ENCODE peak calls at places on chromosomes 11 and 22, in nine cellular contexts. C is HEK293T, G is WTC11, I is endothelial cell, D is AG09309, A is hypothalamus, V is left colon, Q is activated T-cell treated with anti-CD3 and anti-CD28 coated beads for 1 hour, K is HT1080. Z is an unnamed sample.

GRCh38 chr22:39254789-39255298 is 10.1 kb upstream of the PDGFB start:
- DNase-seq in C (no peak), G (no peak), I (no peak), D (no peak), A (no peak), V (no peak), Q (no peak), K (peak), Z (peak)

GRCh38 chr22:17817511-17818065 is 43.3 kb upstream of the BID start:
- DNase-seq in C (no peak), G (no peak), I (no peak), D (no peak), A (no peak), V (no peak), Q (no peak), K (no peak), Z (no peak)

GRCh38 chr11:282630-283360 is 4.6 kb downstream of the NLRP6 start:
- DNase-seq in C (no peak), G (no peak), I (no peak), D (no peak), A (no peak), V (peak), Q (no peak), K (no peak), Z (no peak)

GRCh38 chr11:116895053-116895757 is 57.8 kb upstream of the APOA1 start:
- DNase-seq in C (no peak), G (peak), I (peak), D (no peak), A (no peak), V (no peak), Q (no peak), K (no peak), Z (no peak)

GRCh38 chr11:109604506-109604905 is 182.5 kb downstream of the C11orf87 start:
- DNase-seq in C (no peak), G (no peak), I (no peak), D (no peak), A (no peak), V (no peak), Q (no peak), K (no peak), Z (no peak)

GRCh38 chr11:82577246-82577645 is 156.4 kb downstream of the FAM181B start:
- DNase-seq in C (no peak), G (no peak), I (no peak), D (no peak), A (no peak), V (no peak), Q (no peak), K (no peak), Z (peak)

GRCh38 chr22:29095459-29095858 is 22.6 kb downstream of the KREMEN1 start:
- DNase-seq in C (no peak), G (no peak), I (no peak), D (no peak), A (no peak), V (no peak), Q (no peak), K (no peak), Z (no peak)

GRCh38 chr11:61507962-61508824 is at the start of gene LRRC10B:
- DNase-seq in C (peak), G (peak), I (peak), D (no peak), A (no peak), V (peak), Q (no peak), K (no peak), Z (no peak)

GRCh38 chr22:19631899-19632670 is 82.2 kb upstream of the SEPTIN5 start:
- DNase-seq in C (peak), G (peak), I (peak), D (peak), A (no peak), V (no peak), Q (no peak), K (peak), Z (no peak)

GRCh38 chr11:12724301-12725046 is 50.3 kb downstream of the TEAD1 start:
- DNase-seq in C (peak), G (peak), I (no peak), D (no peak), A (no peak), V (peak), Q (no peak), K (peak), Z (no peak)

GRCh38 chr11:69799582-69799981 is 19.6 kb downstream of the FGF3 start:
- DNase-seq in C (peak), G (no peak), I (no peak), D (no peak), A (no peak), V (no peak), Q (no peak), K (peak), Z (peak)

GRCh38 chr11:3129591-3130268 is 35.4 kb downstream of the OSBPL5 start:
- DNase-seq in C (no peak), G (peak), I (no peak), D (no peak), A (no peak), V (peak), Q (no peak), K (no peak), Z (no peak)

GRCh38 chr11:32006799-32007388 is 84.0 kb upstream of the RCN1 start:
- DNase-seq in C (peak), G (peak), I (peak), D (peak), A (no peak), V (no peak), Q (no peak), K (peak), Z (peak)

GRCh38 chr11:46050065-46050464 is 71.2 kb downstream of the PHF21A start:
- DNase-seq in C (no peak), G (no peak), I (peak), D (peak), A (no peak), V (no peak), Q (no peak), K (peak), Z (no peak)

GRCh38 chr22:23383491-23384450 is 196.3 kb downstream of the IGLL1 start:
- DNase-seq in C (no peak), G (peak), I (no peak), D (no peak), A (peak), V (no peak), Q (no peak), K (no peak), Z (no peak)

GRCh38 chr11:11537871-11538270 is 83.9 kb downstream of the GALNT18 start:
- DNase-seq in C (no peak), G (no peak), I (no peak), D (no peak), A (no peak), V (no peak), Q (no peak), K (no peak), Z (no peak)